ENCODE peak calls at places on chromosomes 3 and 15, in nine cellular contexts. One of them, this sample, is unnamed.
A peak's percentile ranks its signal among the peaks of the same experiment; 100 is the strongest.

GRCh38 chr15:25092661-25093060 is 137.9 kb downstream of the SNRPN start:
- DNase-seq in lower leg skin: no peak
- DNase-seq in LNCaP clone FGC: no peak
- DNase-seq in glutamatergic neuron: no peak
- DNase-seq in AG04450: no peak
- DNase-seq in PC-9: no peak
- DNase-seq in K562: no peak
- DNase-seq in activated CD8-positive, alpha-beta T cell treated with anti-CD3 and anti-CD28 coated beads for 36 hours: no peak
- DNase-seq in A549: no peak
- DNase-seq in this sample: no peak

GRCh38 chr3:85170646-85171045 is 211.9 kb downstream of the CADM2 start:
- DNase-seq in lower leg skin: no peak
- DNase-seq in LNCaP clone FGC: no peak
- DNase-seq in glutamatergic neuron: no peak
- DNase-seq in AG04450: no peak
- DNase-seq in PC-9: peak; percentile 94
- DNase-seq in K562: no peak
- DNase-seq in activated CD8-positive, alpha-beta T cell treated with anti-CD3 and anti-CD28 coated beads for 36 hours: no peak
- DNase-seq in A549: peak; percentile 14
- DNase-seq in this sample: no peak

GRCh38 chr3:111227216-111227615 is 155.6 kb downstream of the NECTIN3 start:
- DNase-seq in lower leg skin: no peak
- DNase-seq in LNCaP clone FGC: no peak
- DNase-seq in glutamatergic neuron: no peak
- DNase-seq in AG04450: no peak
- DNase-seq in PC-9: no peak
- DNase-seq in K562: no peak
- DNase-seq in activated CD8-positive, alpha-beta T cell treated with anti-CD3 and anti-CD28 coated beads for 36 hours: no peak
- DNase-seq in A549: no peak
- DNase-seq in this sample: no peak

GRCh38 chr15:66489179-66489791 is 8.3 kb downstream of the SNAPC5 start:
- DNase-seq in lower leg skin: no peak
- DNase-seq in LNCaP clone FGC: no peak
- DNase-seq in glutamatergic neuron: no peak
- DNase-seq in AG04450: no peak
- DNase-seq in PC-9: no peak
- DNase-seq in K562: no peak
- DNase-seq in activated CD8-positive, alpha-beta T cell treated with anti-CD3 and anti-CD28 coated beads for 36 hours: no peak
- DNase-seq in A549: no peak
- DNase-seq in this sample: no peak

GRCh38 chr3:36957862-36958686 is 13.2 kb upstream of the TRANK1 start:
- DNase-seq in lower leg skin: no peak
- DNase-seq in LNCaP clone FGC: no peak
- DNase-seq in glutamatergic neuron: no peak
- DNase-seq in AG04450: peak; percentile 58
- DNase-seq in PC-9: no peak
- DNase-seq in K562: peak; percentile 95
- DNase-seq in activated CD8-positive, alpha-beta T cell treated with anti-CD3 and anti-CD28 coated beads for 36 hours: no peak
- DNase-seq in A549: peak; percentile 56
- DNase-seq in this sample: no peak

GRCh38 chr3:190526787-190527767 is 13.2 kb downstream of the IL1RAP start:
- DNase-seq in lower leg skin: no peak
- DNase-seq in LNCaP clone FGC: no peak
- DNase-seq in glutamatergic neuron: no peak
- DNase-seq in AG04450: no peak
- DNase-seq in PC-9: no peak
- DNase-seq in K562: no peak
- DNase-seq in activated CD8-positive, alpha-beta T cell treated with anti-CD3 and anti-CD28 coated beads for 36 hours: no peak
- DNase-seq in A549: no peak
- DNase-seq in this sample: no peak

GRCh38 chr15:61871926-61872522 is 188.2 kb downstream of the VPS13C start:
- DNase-seq in lower leg skin: no peak
- DNase-seq in LNCaP clone FGC: no peak
- DNase-seq in glutamatergic neuron: no peak
- DNase-seq in AG04450: no peak
- DNase-seq in PC-9: no peak
- DNase-seq in K562: peak; percentile 14
- DNase-seq in activated CD8-positive, alpha-beta T cell treated with anti-CD3 and anti-CD28 coated beads for 36 hours: no peak
- DNase-seq in A549: peak; percentile 32
- DNase-seq in this sample: no peak

GRCh38 chr3:195001961-195002861 is 268.7 kb downstream of the XXYLT1 start:
- DNase-seq in lower leg skin: no peak
- DNase-seq in LNCaP clone FGC: peak; percentile 63
- DNase-seq in glutamatergic neuron: peak; percentile 73
- DNase-seq in AG04450: no peak
- DNase-seq in PC-9: peak; percentile 92
- DNase-seq in K562: peak; percentile 76
- DNase-seq in activated CD8-positive, alpha-beta T cell treated with anti-CD3 and anti-CD28 coated beads for 36 hours: peak; percentile 40
- DNase-seq in A549: peak; percentile 48
- DNase-seq in this sample: peak; percentile 96

DNA sequence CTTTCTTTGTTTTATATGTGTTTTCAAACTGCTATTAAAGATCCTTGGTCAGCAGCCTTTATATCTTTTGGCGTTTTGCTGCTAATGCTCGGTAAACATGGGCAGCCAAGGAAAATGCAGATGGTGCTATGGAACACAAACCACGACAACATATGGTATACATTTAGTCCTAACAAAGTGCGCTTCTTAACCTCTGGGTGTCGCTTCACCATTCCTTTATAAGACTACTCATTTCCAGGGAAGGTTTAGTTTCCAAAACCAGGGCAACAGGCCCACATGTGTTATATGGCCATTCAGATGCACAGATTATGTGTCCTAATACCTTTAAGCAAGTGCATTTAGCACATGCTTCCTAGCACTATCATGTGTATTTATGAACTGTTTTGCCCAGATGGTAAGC is 14.7 kb downstream of the SHOX2 start:
- DNase-seq in lower leg skin: no peak
- DNase-seq in LNCaP clone FGC: peak; percentile 23
- DNase-seq in glutamatergic neuron: no peak
- DNase-seq in AG04450: no peak
- DNase-seq in PC-9: no peak
- DNase-seq in K562: no peak
- DNase-seq in activated CD8-positive, alpha-beta T cell treated with anti-CD3 and anti-CD28 coated beads for 36 hours: no peak
- DNase-seq in A549: peak; percentile 50
- DNase-seq in this sample: no peak
- TF ChIP-seq CTCF in lower leg skin: no peak
- TF ChIP-seq CTCF in LNCaP clone FGC: peak; percentile 55
- TF ChIP-seq CTCF in glutamatergic neuron: peak; percentile 29
- TF ChIP-seq CTCF in AG04450: peak; percentile 39
- TF ChIP-seq CTCF in PC-9: peak; percentile 30
- TF ChIP-seq CTCF in K562: peak; percentile 39
- TF ChIP-seq CTCF in activated CD8-positive, alpha-beta T cell treated with anti-CD3 and anti-CD28 coated beads for 36 hours: no peak
- TF ChIP-seq CTCF in A549: peak; percentile 56
- TF ChIP-seq CTCF in this sample: no peak

GRCh38 chr3:112699436-112699978 is 58.6 kb upstream of the CCDC80 start:
- DNase-seq in lower leg skin: no peak
- DNase-seq in LNCaP clone FGC: peak; percentile 13
- DNase-seq in glutamatergic neuron: no peak
- DNase-seq in AG04450: no peak
- DNase-seq in PC-9: peak; percentile 47
- DNase-seq in K562: no peak
- DNase-seq in activated CD8-positive, alpha-beta T cell treated with anti-CD3 and anti-CD28 coated beads for 36 hours: no peak
- DNase-seq in A549: peak; percentile 79
- DNase-seq in this sample: peak; percentile 37
- TF ChIP-seq CTCF in lower leg skin: no peak
- TF ChIP-seq CTCF in LNCaP clone FGC: peak; percentile 27
- TF ChIP-seq CTCF in glutamatergic neuron: no peak
- TF ChIP-seq CTCF in AG04450: no peak
- TF ChIP-seq CTCF in PC-9: peak; percentile 29
- TF ChIP-seq CTCF in K562: no peak
- TF ChIP-seq CTCF in activated CD8-positive, alpha-beta T cell treated with anti-CD3 and anti-CD28 coated beads for 36 hours: no peak
- TF ChIP-seq CTCF in A549: no peak
- TF ChIP-seq CTCF in this sample: no peak

DNA sequence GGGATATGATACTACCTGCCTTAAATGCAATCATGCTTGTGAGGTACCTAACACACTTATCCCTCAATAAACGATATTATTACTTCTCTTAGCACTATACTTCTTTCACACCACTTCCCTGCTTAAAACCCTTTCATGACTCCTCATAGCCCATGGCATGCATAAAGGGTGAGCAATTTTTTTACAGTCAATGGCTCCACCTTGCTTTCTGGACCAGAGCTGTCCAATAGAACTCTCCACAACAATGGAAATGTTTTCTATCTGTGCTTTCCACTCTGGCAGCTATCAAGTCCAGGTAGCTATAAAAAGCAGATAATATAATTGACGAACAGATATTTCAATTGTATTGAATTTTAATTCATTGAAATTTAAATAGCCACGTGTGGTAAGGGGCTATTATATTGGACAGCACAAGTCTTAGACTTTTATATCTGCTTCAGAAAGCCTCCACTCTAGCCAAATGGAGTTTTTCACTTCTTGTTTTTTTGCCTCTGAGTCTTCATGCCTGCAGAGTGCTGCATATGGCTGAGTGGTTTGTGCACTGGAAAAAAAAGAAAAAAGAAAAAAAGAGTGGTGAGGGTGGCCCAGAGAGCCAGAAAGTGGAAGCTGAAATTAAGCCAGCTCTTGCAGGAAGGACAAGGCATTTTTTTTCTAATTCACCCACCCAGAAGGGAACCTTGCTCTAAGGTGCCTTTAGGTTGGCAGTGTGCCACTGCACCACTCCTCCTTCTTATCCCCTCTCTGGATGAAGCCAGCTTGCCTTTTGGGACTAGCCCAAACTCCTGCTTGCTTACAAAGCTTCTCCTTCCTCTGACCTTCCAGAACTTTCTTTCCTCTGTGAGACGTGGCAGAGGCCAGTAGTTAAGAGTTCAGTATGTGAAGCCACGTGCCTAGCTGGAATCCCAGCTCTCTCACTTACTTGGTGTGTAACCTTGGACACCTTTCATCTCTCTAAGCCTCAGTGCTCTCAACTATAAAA is 239.0 kb upstream of the LRTM1 start:
- DNase-seq in lower leg skin: no peak
- DNase-seq in LNCaP clone FGC: no peak
- DNase-seq in glutamatergic neuron: no peak
- DNase-seq in AG04450: no peak
- DNase-seq in PC-9: no peak
- DNase-seq in K562: no peak
- DNase-seq in activated CD8-positive, alpha-beta T cell treated with anti-CD3 and anti-CD28 coated beads for 36 hours: no peak
- DNase-seq in A549: no peak
- DNase-seq in this sample: no peak
- TF ChIP-seq CTCF in lower leg skin: no peak
- TF ChIP-seq CTCF in LNCaP clone FGC: no peak
- TF ChIP-seq CTCF in glutamatergic neuron: no peak
- TF ChIP-seq CTCF in AG04450: no peak
- TF ChIP-seq CTCF in PC-9: no peak
- TF ChIP-seq CTCF in K562: no peak
- TF ChIP-seq CTCF in activated CD8-positive, alpha-beta T cell treated with anti-CD3 and anti-CD28 coated beads for 36 hours: no peak
- TF ChIP-seq CTCF in A549: no peak
- TF ChIP-seq CTCF in this sample: no peak

GRCh38 chr15:98420837-98421236 is 227.5 kb upstream of the IGF1R start:
- DNase-seq in lower leg skin: no peak
- DNase-seq in LNCaP clone FGC: no peak
- DNase-seq in glutamatergic neuron: no peak
- DNase-seq in AG04450: no peak
- DNase-seq in PC-9: no peak
- DNase-seq in K562: no peak
- DNase-seq in activated CD8-positive, alpha-beta T cell treated with anti-CD3 and anti-CD28 coated beads for 36 hours: no peak
- DNase-seq in A549: no peak
- DNase-seq in this sample: no peak

GRCh38 chr15:98417346-98417745 is 231.0 kb upstream of the IGF1R start:
- DNase-seq in lower leg skin: no peak
- DNase-seq in LNCaP clone FGC: no peak
- DNase-seq in glutamatergic neuron: no peak
- DNase-seq in AG04450: no peak
- DNase-seq in PC-9: no peak
- DNase-seq in K562: no peak
- DNase-seq in activated CD8-positive, alpha-beta T cell treated with anti-CD3 and anti-CD28 coated beads for 36 hours: no peak
- DNase-seq in A549: no peak
- DNase-seq in this sample: no peak

GRCh38 chr15:98422086-98422478 is 226.3 kb upstream of the IGF1R start:
- DNase-seq in lower leg skin: no peak
- DNase-seq in LNCaP clone FGC: no peak
- DNase-seq in glutamatergic neuron: no peak
- DNase-seq in AG04450: no peak
- DNase-seq in PC-9: no peak
- DNase-seq in K562: no peak
- DNase-seq in activated CD8-positive, alpha-beta T cell treated with anti-CD3 and anti-CD28 coated beads for 36 hours: no peak
- DNase-seq in A549: no peak
- DNase-seq in this sample: no peak

GRCh38 chr15:98421419-98422085 is 226.8 kb upstream of the IGF1R start:
- DNase-seq in lower leg skin: peak; percentile 47
- DNase-seq in LNCaP clone FGC: no peak
- DNase-seq in glutamatergic neuron: peak; percentile 90
- DNase-seq in AG04450: no peak
- DNase-seq in PC-9: no peak
- DNase-seq in K562: peak; percentile 90
- DNase-seq in activated CD8-positive, alpha-beta T cell treated with anti-CD3 and anti-CD28 coated beads for 36 hours: peak; percentile 68
- DNase-seq in A549: peak; percentile 54
- DNase-seq in this sample: peak; percentile 80

GRCh38 chr15:98419173-98419814 is 229.0 kb upstream of the IGF1R start:
- DNase-seq in lower leg skin: no peak
- DNase-seq in LNCaP clone FGC: no peak
- DNase-seq in glutamatergic neuron: no peak
- DNase-seq in AG04450: no peak
- DNase-seq in PC-9: no peak
- DNase-seq in K562: no peak
- DNase-seq in activated CD8-positive, alpha-beta T cell treated with anti-CD3 and anti-CD28 coated beads for 36 hours: no peak
- DNase-seq in A549: no peak
- DNase-seq in this sample: no peak
- TF ChIP-seq CTCF in lower leg skin: no peak
- TF ChIP-seq CTCF in LNCaP clone FGC: no peak
- TF ChIP-seq CTCF in glutamatergic neuron: no peak
- TF ChIP-seq CTCF in AG04450: no peak
- TF ChIP-seq CTCF in PC-9: no peak
- TF ChIP-seq CTCF in K562: no peak
- TF ChIP-seq CTCF in activated CD8-positive, alpha-beta T cell treated with anti-CD3 and anti-CD28 coated beads for 36 hours: no peak
- TF ChIP-seq CTCF in A549: no peak
- TF ChIP-seq CTCF in this sample: no peak